ENCODE peak calls at places on chromosomes 2 and 18, in five cellular contexts. One of them, this sample, is unnamed.

GRCh38 chr2:71226391-71226964 is 425 bp downstream of the PAIP2B start:
- DNase-seq in neuronal stem cell: peak; percentile 48
- DNase-seq in mesendoderm: peak; percentile 35
- DNase-seq in H1: no peak
- DNase-seq in H9: peak; percentile 43
- DNase-seq in this sample: no peak

GRCh38 chr18:331231-331771 is 63.5 kb upstream of the THOC1 start:
- DNase-seq in H9: no peak
- DNase-seq in mesendoderm: no peak
- DNase-seq in H1: no peak
- DNase-seq in neuronal stem cell: no peak
- DNase-seq in this sample: no peak

GRCh38 chr2:235314371-235314915 is 179.4 kb upstream of the AGAP1 start:
- DNase-seq in mesendoderm: no peak
- DNase-seq in neuronal stem cell: no peak
- DNase-seq in H9: no peak
- DNase-seq in H1: no peak
- DNase-seq in this sample: no peak

GRCh38 chr2:138093455-138093854 is 129.2 kb downstream of the HNMT start:
- DNase-seq in mesendoderm: no peak
- DNase-seq in H1: no peak
- DNase-seq in neuronal stem cell: no peak
- DNase-seq in H9: no peak
- DNase-seq in this sample: no peak

GRCh38 chr2:36797324-36798070 is 101.0 kb downstream of the VIT start:
- DNase-seq in H9: no peak
- DNase-seq in neuronal stem cell: no peak
- DNase-seq in H1: no peak
- DNase-seq in mesendoderm: no peak
- DNase-seq in this sample: no peak

GRCh38 chr2:100228967-100229366 is 86.6 kb upstream of the AFF3 start:
- DNase-seq in H1: no peak
- DNase-seq in neuronal stem cell: no peak
- DNase-seq in mesendoderm: no peak
- DNase-seq in H9: no peak
- DNase-seq in this sample: peak; percentile 14

GRCh38 chr2:70094171-70094977 is 7.1 kb downstream of the PCBP1 start:
- DNase-seq in mesendoderm: no peak
- DNase-seq in H9: no peak
- DNase-seq in neuronal stem cell: no peak
- DNase-seq in H1: no peak
- DNase-seq in this sample: no peak

GRCh38 chr2:195363496-195363895 is 293.5 kb upstream of the SLC39A10 start:
- DNase-seq in neuronal stem cell: no peak
- DNase-seq in mesendoderm: no peak
- DNase-seq in H9: no peak
- DNase-seq in H1: no peak
- DNase-seq in this sample: no peak

GRCh38 chr2:236221798-236222197 is 42.4 kb downstream of the ASB18 start:
- DNase-seq in H1: no peak
- DNase-seq in mesendoderm: no peak
- DNase-seq in H9: no peak
- DNase-seq in neuronal stem cell: no peak
- DNase-seq in this sample: no peak

GRCh38 chr2:241268306-241268705 is 47.2 kb downstream of the HDLBP start:
- DNase-seq in neuronal stem cell: no peak
- DNase-seq in mesendoderm: no peak
- DNase-seq in H9: peak; percentile 20
- DNase-seq in H1: no peak
- DNase-seq in this sample: no peak

GRCh38 chr2:19649107-19649506 is 252.7 kb downstream of the TTC32 start:
- DNase-seq in mesendoderm: no peak
- DNase-seq in neuronal stem cell: no peak
- DNase-seq in H1: no peak
- DNase-seq in H9: no peak
- DNase-seq in this sample: peak; percentile 46

GRCh38 chr18:54220406-54220805 is 4.1 kb downstream of the MBD2 start:
- DNase-seq in H9: no peak
- DNase-seq in neuronal stem cell: no peak
- DNase-seq in mesendoderm: no peak
- DNase-seq in H1: no peak
- DNase-seq in this sample: no peak

GRCh38 chr18:10424576-10425314 is 29.7 kb upstream of the APCDD1 start:
- DNase-seq in neuronal stem cell: no peak
- DNase-seq in mesendoderm: no peak
- DNase-seq in H9: no peak
- DNase-seq in H1: no peak
- DNase-seq in this sample: peak; percentile 33

GRCh38 chr2:150165988-150166965 is 321.2 kb downstream of the RND3 start:
- DNase-seq in H1: no peak
- DNase-seq in mesendoderm: no peak
- DNase-seq in H9: no peak
- DNase-seq in neuronal stem cell: no peak
- DNase-seq in this sample: no peak

GRCh38 chr2:24724111-24724775 is 68.9 kb downstream of the PTRHD1 start:
- DNase-seq in mesendoderm: no peak
- DNase-seq in H1: no peak
- DNase-seq in neuronal stem cell: no peak
- DNase-seq in H9: no peak
- DNase-seq in this sample: no peak
- H2BK5ac ChIP-seq in mesendoderm: no peak overlapping the region
- H2BK5ac ChIP-seq in H1: no peak overlapping the region
- H2BK5ac ChIP-seq in neuronal stem cell: no peak overlapping the region
- H2BK5ac ChIP-seq in H9: no peak overlapping the region
- H2BK5ac ChIP-seq in this sample: no peak overlapping the region

DNA sequence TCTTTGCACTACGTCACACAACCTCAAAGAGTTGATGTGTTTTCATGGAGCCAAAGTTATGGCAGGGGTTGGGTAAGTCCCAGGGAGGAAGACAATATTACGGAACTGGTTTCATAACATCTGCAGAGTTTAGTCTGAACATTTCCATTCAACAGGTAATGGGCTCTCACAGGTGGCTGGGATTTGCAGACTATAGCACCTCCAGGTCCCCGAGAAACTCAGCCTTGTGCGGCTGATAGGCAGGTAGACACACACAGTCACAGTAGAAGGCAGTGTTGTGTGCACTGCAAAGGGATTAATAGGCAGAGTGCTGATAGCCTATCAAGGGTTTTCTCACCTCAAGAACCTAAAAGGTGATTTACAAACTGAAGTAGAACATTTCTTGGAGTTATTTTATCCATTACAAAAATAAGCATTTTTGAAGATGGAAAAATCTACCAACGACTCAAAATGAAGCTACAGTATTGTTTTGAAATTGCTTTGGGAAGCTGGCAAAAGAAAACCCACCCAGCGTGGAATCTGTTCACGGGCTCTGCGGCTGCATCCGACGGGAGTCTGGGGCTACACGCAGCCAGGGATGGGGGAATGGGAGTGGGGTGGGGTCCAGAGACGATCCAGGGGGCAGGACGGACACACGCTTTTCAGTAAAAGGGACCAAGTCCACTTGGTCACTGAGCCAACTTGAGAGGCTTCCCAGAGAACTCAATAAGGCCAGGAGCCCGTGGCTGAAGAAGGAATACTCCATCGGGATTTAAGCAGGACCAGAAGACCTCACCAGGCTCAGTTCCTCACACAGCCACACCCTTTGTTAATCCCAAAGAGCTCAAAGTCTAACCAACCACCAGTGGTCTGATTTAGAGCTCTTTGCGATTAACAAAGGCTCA is 82.9 kb downstream of the CHRNA1 start:
- DNase-seq in H1: no peak
- DNase-seq in H9: no peak
- DNase-seq in mesendoderm: peak; percentile 73
- DNase-seq in neuronal stem cell: no peak
- DNase-seq in this sample: peak; percentile 46
- H2BK5ac ChIP-seq in H1: no peak overlapping the region
- H2BK5ac ChIP-seq in H9: no peak overlapping the region
- H2BK5ac ChIP-seq in mesendoderm: no peak overlapping the region
- H2BK5ac ChIP-seq in neuronal stem cell: no peak overlapping the region
- H2BK5ac ChIP-seq in this sample: no peak overlapping the region

GRCh38 chr2:188291617-188292445 is at the start of gene GULP1:
- DNase-seq in neuronal stem cell: peak; percentile 83
- DNase-seq in H9: peak; percentile 76
- DNase-seq in mesendoderm: peak; percentile 93
- DNase-seq in H1: no peak
- DNase-seq in this sample: peak; percentile 85
- H2BK5ac ChIP-seq in neuronal stem cell: peak within 1 kb of the TSS; percentile 100
- H2BK5ac ChIP-seq in H9: peak within 1 kb of the TSS; percentile 54
- H2BK5ac ChIP-seq in mesendoderm: peak within 1 kb of the TSS; percentile 87
- H2BK5ac ChIP-seq in H1: peak within 1 kb of the TSS; percentile 94
- H2BK5ac ChIP-seq in this sample: peak within 1 kb of the TSS; percentile 87

GRCh38 chr2:74581463-74581862 is 26.9 kb downstream of the DOK1 start:
- DNase-seq in neuronal stem cell: no peak
- DNase-seq in H1: no peak
- DNase-seq in mesendoderm: no peak
- DNase-seq in H9: no peak
- DNase-seq in this sample: no peak
- H2BK5ac ChIP-seq in neuronal stem cell: no peak overlapping the region
- H2BK5ac ChIP-seq in H1: no peak overlapping the region
- H2BK5ac ChIP-seq in mesendoderm: no peak overlapping the region
- H2BK5ac ChIP-seq in H9: no peak overlapping the region
- H2BK5ac ChIP-seq in this sample: no peak overlapping the region